ENCODE peak calls at places on chromosomes 7 and 10, in four cellular contexts. A is IMR-90, S is psoas muscle, V is heart left ventricle. E is an unnamed sample. For H3K4me1 and H3K9me3, the result is how much of the 10 kb centered on the place peaks cover.

GRCh38 chr10:102150970-102151773 is 1.0 kb upstream of the NOLC1 start:
- DNase-seq in V (no peak), S (no peak), A (peak), E (no peak)

GRCh38 chr10:16442914-16443313 is 6.1 kb downstream of the PTER start:
- DNase-seq in A (no peak), S (no peak), V (no peak), E (no peak)

GRCh38 chr10:113493195-113493594 is 59.7 kb upstream of the HABP2 start:
- DNase-seq in A (peak), V (no peak), S (no peak), E (no peak)

GRCh38 chr7:75727881-75728592 is 10.7 kb downstream of the HIP1 start:
- DNase-seq in S (peak), V (peak), A (peak), E (no peak)

GRCh38 chr10:48389272-48389671 is 82.8 kb downstream of the MAPK8 start:
- DNase-seq in S (no peak), A (no peak), V (no peak), E (no peak)

GRCh38 chr7:151876112-151876898 is 610 bp downstream of the PRKAG2 start:
- DNase-seq in V (peak), S (peak), A (no peak), E (no peak)

GRCh38 chr10:36448760-36449681 is 676.4 kb upstream of the ANKRD30A start:
- DNase-seq in S (no peak), A (peak), V (no peak), E (no peak)

GRCh38 chr10:32207544-32207943 is 139.4 kb downstream of the EPC1 start:
- DNase-seq in S (peak), A (peak), V (peak), E (no peak)

GRCh38 chr7:140048138-140048537 is 14.6 kb downstream of the PARP12 start:
- DNase-seq in V (no peak), A (no peak), S (no peak), E (no peak)

GRCh38 chr10:49751636-49752510 is 10.2 kb downstream of the OGDHL start:
- DNase-seq in A (no peak), S (no peak), V (no peak), E (no peak)

GRCh38 chr10:3452234-3452633 is 279.7 kb upstream of the PITRM1 start:
- DNase-seq in A (peak), S (no peak), V (no peak), E (no peak)

GRCh38 chr7:17185690-17186070 is 112.8 kb upstream of the AHR start:
- DNase-seq in A (peak), S (no peak), V (no peak), E (no peak)

GRCh38 chr10:124138195-124138882 is 44.9 kb upstream of the CHST15 start:
- DNase-seq in V (no peak), S (no peak), A (no peak), E (peak)

GRCh38 chr7:43856996-43857395 is 12.3 kb downstream of the MRPS24 start:
- DNase-seq in S (no peak), V (no peak), A (peak), E (no peak)

GRCh38 chr10:12719365-12719764 is 282.1 kb downstream of the CCDC3 start:
- DNase-seq in S (peak), V (no peak), A (peak), E (no peak)

GRCh38 chr7:68484731-68485130 is 1113.5 kb upstream of the AUTS2 start:
- DNase-seq in S (no peak), A (no peak), V (no peak), E (no peak)

GRCh38 chr7:37181550-37181932 is 267.1 kb downstream of the ELMO1 start:
- DNase-seq in A (no peak), S (no peak), V (no peak), E (no peak)

GRCh38 chr7:155643804-155644177 is 670 bp upstream of the RBM33 start:
- DNase-seq in A (peak), S (no peak), V (no peak), E (no peak)

GRCh38 chr10:124603376-124604213 is 140.6 kb downstream of the FAM53B start:
- DNase-seq in S (peak), V (no peak), A (no peak), E (no peak)

GRCh38 chr10:686155-686931 is 3.1 kb downstream of the DIP2C start:
- DNase-seq in V (no peak), A (no peak), S (no peak), E (no peak)

GRCh38 chr7:47403341-47403866 is 178.5 kb downstream of the TNS3 start:
- DNase-seq in V (no peak), A (no peak), S (no peak), E (no peak)

GRCh38 chr7:91772100-91772794 is 108.3 kb downstream of the MTERF1 start:
- DNase-seq in A (no peak), V (no peak), S (no peak), E (no peak)

GRCh38 chr10:44398271-44398670 is 13.4 kb upstream of the CXCL12 start:
- DNase-seq in A (no peak), V (no peak), S (no peak), E (no peak)

GRCh38 chr7:374706-375490 is 84.9 kb downstream of the FOXL3 start:
- DNase-seq in S (no peak), V (peak), A (no peak), E (no peak)

GRCh38 chr10:526651-527312 is 162.7 kb downstream of the DIP2C start:
- DNase-seq in S (no peak), A (no peak), V (no peak), E (no peak)

GRCh38 chr10:67789769-67790168 is 48.2 kb downstream of the DNAJC12 start:
- DNase-seq in S (no peak), A (no peak), V (no peak), E (no peak)

GRCh38 chr7:2233876-2234275 is 1.1 kb upstream of the MAD1L1 start:
- DNase-seq in A (peak), V (no peak), S (no peak), E (no peak)

GRCh38 chr10:68955414-68955785 is 570 bp upstream of the DDX21 start:
- DNase-seq in A (no peak), V (no peak), S (no peak), E (no peak)

GRCh38 chr7:95213148-95213547 is 111.2 kb downstream of the PON1 start:
- DNase-seq in V (no peak), S (no peak), A (no peak), E (no peak)

GRCh38 chr10:95552680-95553342 is 8.4 kb downstream of the SORBS1 start:
- DNase-seq in A (no peak), V (no peak), S (no peak), E (no peak)

GRCh38 chr7:20796565-20796964 is 9.9 kb upstream of the SP8 start:
- DNase-seq in A (no peak), S (no peak), V (no peak), E (no peak)

GRCh38 chr10:124740374-124741280 is 3.6 kb downstream of the FAM53B start:
- DNase-seq in S (peak), V (peak), A (peak), E (peak)

GRCh38 chr10:58319599-58319998 is 15.2 kb upstream of the UBE2D1 start:
- DNase-seq in V (no peak), S (no peak), A (no peak), E (no peak)

GRCh38 chr7:31054608-31055273 is 2.6 kb downstream of the ADCYAP1R1 start:
- DNase-seq in S (no peak), V (no peak), A (no peak), E (no peak)

GRCh38 chr10:98262571-98262970 is 5.4 kb downstream of the LOXL4 start:
- DNase-seq in V (peak), A (peak), S (peak), E (peak)

GRCh38 chr10:68067029-68067428 is 8.1 kb downstream of the HERC4 start:
- DNase-seq in S (no peak), A (no peak), V (no peak), E (no peak)

GRCh38 chr7:131556055-131556911 is at the start of gene PODXL:
- DNase-seq in A (peak), S (peak), V (peak), E (peak)
- H3K4me1 ChIP-seq in A (under half), S (under half), V (under half), E (under half)

GRCh38 chr7:45623157-45623556 is 49.0 kb downstream of the ADCY1 start:
- DNase-seq in A (no peak), S (no peak), V (no peak), E (no peak)

GRCh38 chr7:45622058-45622457 is 47.9 kb downstream of the ADCY1 start:
- DNase-seq in V (no peak), S (no peak), A (no peak), E (no peak)

DNA sequence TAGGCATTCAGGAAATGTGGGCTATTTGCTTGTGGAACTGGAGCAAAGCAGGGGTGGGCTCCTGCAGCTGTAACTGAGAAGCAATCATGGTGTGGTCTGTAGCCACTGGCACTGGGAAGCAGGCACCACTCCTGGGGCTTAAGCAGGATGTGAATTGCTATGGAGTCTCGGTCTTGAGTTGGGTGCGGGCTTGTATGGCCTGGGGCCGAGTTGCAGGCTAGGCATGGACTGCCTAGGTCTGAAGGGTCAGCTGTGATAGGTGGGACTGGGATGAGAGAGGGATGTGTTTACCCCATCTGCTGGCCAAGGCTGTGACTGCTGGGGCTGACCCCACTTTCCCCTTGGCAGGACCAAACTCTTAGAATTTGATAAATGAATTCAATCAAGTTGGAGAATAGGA is 43.0 kb downstream of the ADCY1 start:
- DNase-seq in V (no peak), A (no peak), S (no peak), E (no peak)
- H3K9me3 ChIP-seq in V (under half), A (under half), S (under half), E (under half)

GRCh38 chr10:30491204-30491603 is 57.2 kb downstream of the MAP3K8 start:
- DNase-seq in A (peak), S (no peak), V (no peak), E (no peak)
- H3K4me1 ChIP-seq in A (under half), S (under half), V (under half), E (under half)

GRCh38 chr7:98686466-98687080 is 69.5 kb downstream of the NPTX2 start:
- DNase-seq in S (no peak), V (no peak), A (no peak), E (no peak)
- H3K9me3 ChIP-seq in S (under half), V (under half), A (under half), E (under half)

DNA sequence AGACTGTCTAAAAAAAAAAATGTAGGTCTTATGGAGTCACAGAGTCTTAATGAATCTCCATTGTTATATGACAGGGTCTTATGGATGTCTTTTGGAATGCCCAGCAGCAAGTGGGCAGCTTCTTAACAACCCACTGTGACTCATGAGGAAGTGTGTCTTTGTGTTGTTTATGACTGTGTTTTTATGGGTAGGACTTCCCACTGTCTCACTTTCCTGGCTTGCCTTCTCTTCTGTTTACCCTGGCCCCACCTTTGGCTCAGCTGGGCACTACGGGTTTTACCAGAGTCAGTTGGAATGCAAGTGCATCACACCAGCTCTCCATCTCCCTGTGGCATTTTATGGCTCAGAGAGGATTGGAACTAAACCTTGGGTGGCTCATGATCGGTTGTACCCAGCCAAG is 580.5 kb downstream of the AUTS2 start:
- DNase-seq in V (no peak), A (no peak), S (no peak), E (no peak)
- H3K4me1 ChIP-seq in V (under half), A (under half), S (under half), E (under half)

GRCh38 chr7:18352339-18353255 is 143.0 kb upstream of the HDAC9 start:
- DNase-seq in A (peak), S (no peak), V (peak), E (no peak)
- H3K9me3 ChIP-seq in A (under half), S (under half), V (under half), E (under half)

GRCh38 chr7:42102301-42102700 is 134.7 kb downstream of the GLI3 start:
- DNase-seq in A (no peak), V (no peak), S (no peak), E (no peak)
- H3K4me1 ChIP-seq in A (under half), V (under half), S (under half), E (under half)